ENCODE peak calls at places on chromosomes 11 and 22, in four cellular contexts. K, N, R and L are unnamed samples. For H3K4me1, the result is how much of the 10 kb centered on the place peaks cover.

GRCh38 chr11:71245601-71246391 is 6.6 kb downstream of the SHANK2 start:
- DNase-seq in K (peak), N (no peak), R (no peak), L (no peak)

GRCh38 chr11:128653828-128654231 is 40.0 kb upstream of the FLI1 start:
- DNase-seq in K (peak), N (peak), R (peak), L (peak)

GRCh38 chr11:102229510-102230119 is 87.7 kb upstream of the BIRC3 start:
- DNase-seq in K (no peak), N (no peak), R (peak), L (no peak)

GRCh38 chr11:121996574-121996973 is 119.4 kb downstream of the BLID start:
- DNase-seq in K (no peak), N (no peak), R (no peak), L (no peak)

GRCh38 chr22:44037519-44038370 is 13.6 kb downstream of the PARVB start:
- DNase-seq in K (no peak), N (peak), R (peak), L (no peak)

GRCh38 chr22:48950151-48950915 is 877.3 kb downstream of the BRD1 start:
- DNase-seq in K (no peak), N (no peak), R (peak), L (no peak)

GRCh38 chr11:34827239-34827638 is 88.9 kb downstream of the APIP start:
- DNase-seq in K (no peak), N (no peak), R (no peak), L (peak)

GRCh38 chr22:21857501-21857914 is 9.9 kb downstream of the MAPK1 start:
- DNase-seq in K (no peak), N (peak), R (no peak), L (no peak)

GRCh38 chr11:59669611-59670009 is 773 bp upstream of the PATL1 start:
- DNase-seq in K (peak), N (peak), R (no peak), L (no peak)

GRCh38 chr11:129331217-129331616 is 44.4 kb upstream of the BARX2 start:
- DNase-seq in K (no peak), N (peak), R (peak), L (no peak)

GRCh38 chr11:76658231-76658630 is 12.3 kb downstream of the LRRC32 start:
- DNase-seq in K (no peak), N (no peak), R (no peak), L (no peak)

GRCh38 chr22:48071828-48072227 is 1309.4 kb downstream of the TBC1D22A start:
- DNase-seq in K (no peak), N (no peak), R (no peak), L (no peak)

GRCh38 chr11:71447791-71448256 is 369 bp downstream of the DHCR7 start:
- DNase-seq in K (peak), N (peak), R (peak), L (peak)

GRCh38 chr11:83221694-83222093 is 28.2 kb downstream of the ANKRD42 start:
- DNase-seq in K (no peak), N (no peak), R (no peak), L (no peak)
- H3K4me3 ChIP-seq in K (no peak), N (no peak), R (no peak), L (no peak)

GRCh38 chr11:63877658-63878241 is 38.8 kb downstream of the MARK2 start:
- DNase-seq in K (no peak), N (no peak), R (no peak), L (no peak)
- H3K4me1 ChIP-seq in K (under half), N (under half), R (under half), L (under half)

GRCh38 chr11:14310696-14311095 is 48.3 kb downstream of the RRAS2 start:
- DNase-seq in K (no peak), N (peak), R (no peak), L (no peak)
- TF ChIP-seq EZH2phosphoT487 in K (no peak), N (no peak), R (no peak), L (no peak)

GRCh38 chr11:94767701-94768601 is at the start of gene AMOTL1:
- DNase-seq in K (peak), N (peak), R (peak), L (peak)
- H3K4me3 ChIP-seq in K (peak), N (peak), R (peak), L (peak)

DNA sequence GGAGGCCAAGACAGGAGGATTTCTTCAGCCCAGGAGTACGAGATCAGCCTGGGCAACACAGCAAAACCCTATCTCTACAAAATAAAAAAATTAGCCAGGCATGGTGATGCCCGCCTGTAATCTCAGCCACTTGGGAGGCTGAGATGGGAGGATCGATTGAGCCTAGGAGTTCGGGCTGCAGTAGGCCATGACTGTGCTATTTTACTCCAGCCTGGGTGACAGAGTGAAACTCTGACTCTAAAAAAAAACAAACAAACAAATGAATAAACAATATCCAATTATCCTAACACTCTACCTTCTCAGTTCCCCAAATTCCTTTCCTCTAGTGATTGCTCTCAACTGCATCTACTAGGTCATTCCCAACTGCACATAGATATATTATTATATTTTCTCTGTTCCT is 5.4 kb downstream of the NUP160 start:
- DNase-seq in K (no peak), N (no peak), R (no peak), L (no peak)
- H3K4me1 ChIP-seq in K (under half), N (under half), R (under half), L (under half)

DNA sequence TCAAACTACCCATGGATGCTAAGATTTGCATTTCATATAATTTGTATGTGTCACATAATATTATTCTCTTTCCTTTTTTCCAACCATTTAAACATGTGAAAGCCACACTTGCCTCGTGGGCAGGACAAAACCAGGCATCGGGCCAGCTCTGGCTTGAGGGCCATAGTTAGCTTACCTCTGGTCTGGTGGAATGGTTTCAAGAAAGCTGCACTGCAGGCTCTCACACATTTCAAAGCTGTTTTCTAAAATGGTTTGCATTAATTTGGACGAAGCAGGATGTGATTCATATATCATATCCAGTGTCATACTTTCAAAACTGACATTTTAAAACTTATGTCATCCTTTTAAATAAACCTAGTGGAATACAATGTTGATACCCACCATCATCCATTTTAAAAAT is 64.6 kb upstream of the CD5 start:
- DNase-seq in K (no peak), N (no peak), R (no peak), L (no peak)
- TF ChIP-seq EZH2phosphoT487 in K (no peak), N (no peak), R (no peak), L (no peak)

GRCh38 chr11:3055881-3056280 is 1.3 kb downstream of the CARS1 start:
- DNase-seq in K (no peak), N (no peak), R (no peak), L (no peak)
- H3K4me3 ChIP-seq in K (peak), N (peak), R (no peak), L (peak)

DNA sequence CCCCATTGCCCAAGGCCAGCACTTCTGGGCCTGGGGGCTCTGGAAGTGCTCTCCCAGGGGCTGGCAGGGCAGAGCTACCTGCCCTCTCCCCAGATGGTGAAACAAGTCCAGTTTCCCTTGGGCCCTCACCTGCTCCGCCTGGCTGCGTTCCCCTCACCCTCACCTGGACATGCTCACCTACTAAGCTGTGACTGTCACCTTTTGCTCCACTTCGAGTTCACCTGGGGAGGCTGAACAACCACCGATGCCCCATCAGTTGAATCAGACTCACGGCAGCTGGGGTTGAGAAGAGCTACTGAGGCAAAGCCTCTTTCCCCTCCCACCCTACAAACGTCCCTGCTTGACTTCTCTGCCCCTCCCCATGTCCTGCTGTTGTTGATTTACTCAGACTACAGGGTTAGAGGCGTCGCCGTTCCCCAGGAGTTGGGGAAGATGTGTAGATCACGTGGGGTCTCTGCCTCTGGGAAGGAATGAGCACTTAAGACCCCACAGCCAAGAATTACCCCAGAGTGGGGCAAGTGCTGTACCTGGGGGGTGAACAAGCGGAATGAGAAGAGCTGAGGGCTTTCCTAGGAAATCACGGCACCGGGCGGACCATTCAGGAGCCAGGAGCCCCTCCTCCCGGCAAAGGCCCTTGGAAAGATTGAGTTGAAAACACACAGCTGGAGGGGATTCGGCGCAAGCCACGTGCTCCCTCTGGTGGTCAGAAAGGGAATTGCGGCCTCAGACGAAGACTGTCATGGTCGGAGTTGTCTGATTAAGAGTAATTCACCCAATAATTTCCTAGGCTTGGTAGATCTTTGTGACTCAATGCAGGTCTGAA is 7.1 kb downstream of the FXYD2 start:
- DNase-seq in K (peak), N (peak), R (peak), L (peak)
- H3K4me1 ChIP-seq in K (under half), N (under half), R (under half), L (under half)